ENCODE peak calls at places on chromosomes 2 and 18, in five cellular contexts. G is HFFc6, N is sigmoid colon, C is BJ, A is NCI-H446. M is an unnamed sample.

GRCh38 chr2:24214880-24215279 is 40.0 kb downstream of the FAM228A start:
- DNase-seq in G (no peak), N (no peak), C (no peak), A (no peak), M (no peak)

GRCh38 chr2:52572469-52572894 is 1195.1 kb upstream of the CHAC2 start:
- DNase-seq in G (no peak), N (no peak), C (no peak), A (no peak), M (no peak)

GRCh38 chr2:206783718-206784117 is 18.3 kb downstream of the FASTKD2 start:
- DNase-seq in G (no peak), N (no peak), C (no peak), A (no peak), M (no peak)

GRCh38 chr2:235827585-235827992 is 333.7 kb downstream of the AGAP1 start:
- DNase-seq in G (no peak), N (no peak), C (no peak), A (no peak), M (peak; percentile 33)

GRCh38 chr2:30382995-30383394 is 64.1 kb upstream of the LCLAT1 start:
- DNase-seq in G (no peak), N (no peak), C (no peak), A (no peak), M (peak; percentile 74)

GRCh38 chr2:73985318-73986084 is 791 bp downstream of the TET3 start:
- DNase-seq in G (no peak), N (peak; percentile 72), C (no peak), A (no peak), M (peak; percentile 13)

GRCh38 chr2:9769171-9770005 is 73.9 kb upstream of the TAF1B start:
- DNase-seq in G (no peak), N (no peak), C (no peak), A (no peak), M (peak; percentile 35)

GRCh38 chr18:28248653-28249052 is 71.7 kb upstream of the CDH2 start:
- DNase-seq in G (no peak), N (no peak), C (no peak), A (no peak), M (no peak)

GRCh38 chr2:794554-795244 is 117.5 kb upstream of the TMEM18 start:
- DNase-seq in G (no peak), N (no peak), C (no peak), A (peak; percentile 77), M (peak; percentile 40)

GRCh38 chr2:239756392-239757153 is 268.6 kb downstream of the NDUFA10 start:
- DNase-seq in G (no peak), N (no peak), C (no peak), A (no peak), M (no peak)

M was measured in NCI-H2171 treated with DMSO at 0.1 percent for 48 hours.